ENCODE peak calls at places on chromosomes 7 and 10, in four cellular contexts. One of them, this sample, is unnamed.
A peak's percentile ranks its signal among the peaks of the same experiment; 100 is the strongest.

GRCh38 chr7:1739593-1739992 is 69.5 kb downstream of the ELFN1 start:
- DNase-seq in neural progenitor cell: no peak
- DNase-seq in mammary epithelial cell: no peak
- DNase-seq in stomach: no peak
- DNase-seq in this sample: no peak

GRCh38 chr10:5196613-5197234 is at the start of gene AKR1C4:
- DNase-seq in neural progenitor cell: no peak
- DNase-seq in mammary epithelial cell: no peak
- DNase-seq in stomach: no peak
- DNase-seq in this sample: no peak

GRCh38 chr7:124482229-124482628 is 283.4 kb downstream of the GPR37 start:
- DNase-seq in neural progenitor cell: no peak
- DNase-seq in mammary epithelial cell: no peak
- DNase-seq in stomach: no peak
- DNase-seq in this sample: no peak

GRCh38 chr7:108358553-108358952 is 97.7 kb downstream of the NRCAM start:
- DNase-seq in neural progenitor cell: no peak
- DNase-seq in mammary epithelial cell: peak; percentile 72
- DNase-seq in stomach: no peak
- DNase-seq in this sample: peak; percentile 63

GRCh38 chr10:21572578-21572977 is 38.5 kb downstream of the MLLT10 start:
- DNase-seq in neural progenitor cell: no peak
- DNase-seq in mammary epithelial cell: no peak
- DNase-seq in stomach: no peak
- DNase-seq in this sample: no peak

GRCh38 chr7:81669476-81670105 is 100.3 kb downstream of the HGF start:
- DNase-seq in neural progenitor cell: no peak
- DNase-seq in mammary epithelial cell: no peak
- DNase-seq in stomach: no peak
- DNase-seq in this sample: no peak

GRCh38 chr10:80856186-80856585 is 318.5 kb downstream of the SH2D4B start:
- DNase-seq in neural progenitor cell: no peak
- DNase-seq in mammary epithelial cell: no peak
- DNase-seq in stomach: no peak
- DNase-seq in this sample: no peak

GRCh38 chr7:75823198-75823910 is 9.7 kb upstream of the CCL24 start:
- DNase-seq in neural progenitor cell: no peak
- DNase-seq in mammary epithelial cell: no peak
- DNase-seq in stomach: no peak
- DNase-seq in this sample: no peak

GRCh38 chr10:124665558-124665957 is 78.6 kb downstream of the FAM53B start:
- DNase-seq in neural progenitor cell: no peak
- DNase-seq in mammary epithelial cell: no peak
- DNase-seq in stomach: no peak
- DNase-seq in this sample: no peak

GRCh38 chr7:1697499-1698125 is 27.5 kb downstream of the ELFN1 start:
- DNase-seq in neural progenitor cell: no peak
- DNase-seq in mammary epithelial cell: no peak
- DNase-seq in stomach: no peak
- DNase-seq in this sample: no peak

GRCh38 chr7:76428868-76429805 is 4.4 kb downstream of the ZP3 start:
- DNase-seq in neural progenitor cell: no peak
- DNase-seq in mammary epithelial cell: no peak
- DNase-seq in stomach: no peak
- DNase-seq in this sample: no peak

GRCh38 chr7:30726296-30727006 is 25.5 kb upstream of the INMT start:
- DNase-seq in neural progenitor cell: no peak
- DNase-seq in mammary epithelial cell: no peak
- DNase-seq in stomach: no peak
- DNase-seq in this sample: no peak

GRCh38 chr7:41698726-41699125 is 4.2 kb downstream of the INHBA start:
- DNase-seq in neural progenitor cell: no peak
- DNase-seq in mammary epithelial cell: peak; percentile 83
- DNase-seq in stomach: no peak
- DNase-seq in this sample: peak; percentile 63

GRCh38 chr10:16521311-16522016 is at the start of gene C1QL3:
- DNase-seq in neural progenitor cell: peak; percentile 71
- DNase-seq in mammary epithelial cell: peak; percentile 27
- DNase-seq in stomach: peak; percentile 36
- DNase-seq in this sample: no peak

GRCh38 chr10:12785338-12785934 is 216.1 kb downstream of the CCDC3 start:
- DNase-seq in neural progenitor cell: peak; percentile 45
- DNase-seq in mammary epithelial cell: no peak
- DNase-seq in stomach: no peak
- DNase-seq in this sample: no peak

GRCh38 chr7:125670926-125671572 is 741.4 kb upstream of the POT1 start:
- DNase-seq in neural progenitor cell: peak; percentile 50
- DNase-seq in mammary epithelial cell: peak; percentile 3
- DNase-seq in stomach: no peak
- DNase-seq in this sample: no peak

GRCh38 chr10:45181483-45181882 is 133.9 kb downstream of the OR13A1 start:
- DNase-seq in neural progenitor cell: no peak
- DNase-seq in mammary epithelial cell: no peak
- DNase-seq in stomach: no peak
- DNase-seq in this sample: no peak

GRCh38 chr7:129262333-129262732 is 37.5 kb downstream of the AHCYL2 start:
- DNase-seq in neural progenitor cell: no peak
- DNase-seq in mammary epithelial cell: no peak
- DNase-seq in stomach: no peak
- DNase-seq in this sample: no peak

GRCh38 chr10:33398796-33399195 is 64.3 kb upstream of the NRP1 start:
- DNase-seq in neural progenitor cell: no peak
- DNase-seq in mammary epithelial cell: no peak
- DNase-seq in stomach: no peak
- DNase-seq in this sample: no peak

GRCh38 chr7:126728967-126729366 is 523.8 kb downstream of the GRM8 start:
- DNase-seq in neural progenitor cell: no peak
- DNase-seq in mammary epithelial cell: no peak
- DNase-seq in stomach: no peak
- DNase-seq in this sample: no peak

GRCh38 chr10:120508393-120508792 is 51.4 kb downstream of the PLPP4 start:
- DNase-seq in neural progenitor cell: no peak
- DNase-seq in mammary epithelial cell: peak; percentile 98
- DNase-seq in stomach: no peak
- DNase-seq in this sample: peak; percentile 90

GRCh38 chr7:97008275-97008917 is 3.0 kb downstream of the DLX6 start:
- DNase-seq in neural progenitor cell: no peak
- DNase-seq in mammary epithelial cell: no peak
- DNase-seq in stomach: no peak
- DNase-seq in this sample: no peak

GRCh38 chr10:31751401-31752080 is 177.1 kb downstream of the ARHGAP12 start:
- DNase-seq in neural progenitor cell: no peak
- DNase-seq in mammary epithelial cell: no peak
- DNase-seq in stomach: no peak
- DNase-seq in this sample: no peak

GRCh38 chr7:35571596-35572240 is 123.2 kb downstream of the HERPUD2 start:
- DNase-seq in neural progenitor cell: no peak
- DNase-seq in mammary epithelial cell: no peak
- DNase-seq in stomach: no peak
- DNase-seq in this sample: no peak

GRCh38 chr10:132302421-132302820 is 5.3 kb downstream of the STK32C start:
- DNase-seq in neural progenitor cell: no peak
- DNase-seq in mammary epithelial cell: no peak
- DNase-seq in stomach: no peak
- DNase-seq in this sample: no peak

GRCh38 chr7:89238156-89238555 is 442.6 kb upstream of the TEX47 start:
- DNase-seq in neural progenitor cell: no peak
- DNase-seq in mammary epithelial cell: no peak
- DNase-seq in stomach: no peak
- DNase-seq in this sample: no peak

GRCh38 chr7:45157653-45158401 is at the start of gene RAMP3:
- DNase-seq in neural progenitor cell: peak; percentile 60
- DNase-seq in mammary epithelial cell: no peak
- DNase-seq in stomach: no peak
- DNase-seq in this sample: no peak

GRCh38 chr10:88986549-88987242 is 3.9 kb upstream of the FAS start:
- DNase-seq in neural progenitor cell: peak; percentile 57
- DNase-seq in mammary epithelial cell: peak; percentile 25
- DNase-seq in stomach: peak; percentile 33
- DNase-seq in this sample: no peak

GRCh38 chr10:44261296-44261695 is 123.6 kb downstream of the CXCL12 start:
- DNase-seq in neural progenitor cell: no peak
- DNase-seq in mammary epithelial cell: no peak
- DNase-seq in stomach: no peak
- DNase-seq in this sample: no peak

GRCh38 chr7:44346063-44346462 is 20.7 kb upstream of the CAMK2B start:
- DNase-seq in neural progenitor cell: no peak
- DNase-seq in mammary epithelial cell: no peak
- DNase-seq in stomach: no peak
- DNase-seq in this sample: no peak

GRCh38 chr10:121579656-121580055 is 18.6 kb downstream of the FGFR2 start:
- DNase-seq in neural progenitor cell: no peak
- DNase-seq in mammary epithelial cell: peak; percentile 72
- DNase-seq in stomach: no peak
- DNase-seq in this sample: no peak
- H3K27ac ChIP-seq in neural progenitor cell: no peak overlapping the region
- H3K27ac ChIP-seq in mammary epithelial cell: peak overlapping the region; percentile 40
- H3K27ac ChIP-seq in stomach: no peak overlapping the region
- H3K27ac ChIP-seq in this sample: peak overlapping the region; percentile 45

DNA sequence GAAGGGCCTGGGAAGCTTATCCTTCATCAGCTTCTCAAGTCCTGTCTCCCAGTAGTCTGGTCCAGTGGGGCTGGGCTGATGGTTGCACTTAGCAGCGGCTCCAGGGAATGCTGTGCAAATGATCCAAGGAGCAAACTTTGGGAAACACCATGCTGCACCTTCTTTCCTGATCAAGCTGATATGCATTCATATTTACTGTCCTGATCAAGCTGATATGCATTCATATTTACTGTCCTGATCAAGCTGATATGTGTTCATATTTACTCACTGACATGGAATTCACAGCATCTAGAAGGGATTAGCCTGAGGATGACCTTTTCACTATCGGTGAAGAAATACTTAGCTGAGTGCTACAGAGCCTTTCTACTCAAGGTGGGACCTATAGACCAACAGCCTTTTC is 330.7 kb downstream of the BMPER start:
- DNase-seq in neural progenitor cell: no peak
- DNase-seq in mammary epithelial cell: no peak
- DNase-seq in stomach: no peak
- DNase-seq in this sample: no peak
- H3K27ac ChIP-seq in neural progenitor cell: no peak overlapping the region
- H3K27ac ChIP-seq in mammary epithelial cell: no peak overlapping the region
- H3K27ac ChIP-seq in stomach: no peak overlapping the region
- H3K27ac ChIP-seq in this sample: no peak overlapping the region

DNA sequence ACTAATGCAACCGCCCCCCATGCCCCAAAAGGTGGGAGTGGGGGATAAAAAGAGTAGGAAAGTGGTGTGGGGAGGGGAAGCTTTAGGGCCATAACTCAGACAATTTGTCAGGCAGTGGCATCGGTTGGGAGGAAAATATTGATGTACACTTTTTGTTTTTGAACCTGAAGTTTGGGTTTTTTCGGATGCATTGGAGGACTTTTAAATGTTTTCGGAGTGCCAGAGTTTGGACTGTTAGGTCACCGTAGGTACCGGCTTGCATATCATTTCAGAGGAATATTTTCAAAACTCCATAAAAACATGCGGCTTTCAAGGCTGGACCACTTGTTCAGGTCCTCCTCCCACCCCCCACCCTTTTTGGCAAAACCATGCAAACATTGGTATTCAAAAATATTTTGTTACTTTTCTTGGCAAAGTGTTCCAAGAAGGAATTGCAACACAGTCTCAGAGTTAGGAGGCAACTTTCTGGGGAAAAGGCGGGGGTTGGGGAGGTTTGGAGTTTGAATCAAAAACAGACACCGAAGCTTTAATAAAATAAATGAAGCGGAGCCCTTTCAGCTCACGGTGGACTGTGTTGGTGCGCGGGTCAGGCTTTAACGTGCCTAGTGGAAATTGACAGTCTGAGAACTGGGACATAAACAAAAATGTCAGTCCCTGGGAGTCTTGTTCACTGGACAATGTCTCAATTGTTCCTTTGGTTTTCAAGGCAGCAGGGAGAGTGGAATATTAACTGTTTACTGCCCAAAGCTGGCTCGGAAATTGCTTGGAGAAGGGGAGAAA is 109.1 kb downstream of the TCF7L2 start:
- DNase-seq in neural progenitor cell: peak; percentile 49
- DNase-seq in mammary epithelial cell: peak; percentile 26
- DNase-seq in stomach: no peak
- DNase-seq in this sample: no peak
- H3K27ac ChIP-seq in neural progenitor cell: peak overlapping the region; percentile 85
- H3K27ac ChIP-seq in mammary epithelial cell: peak overlapping the region; percentile 65
- H3K27ac ChIP-seq in stomach: peak overlapping the region; percentile 82
- H3K27ac ChIP-seq in this sample: no peak overlapping the region

GRCh38 chr7:16838891-16839290 is 34.1 kb upstream of the AGR2 start:
- DNase-seq in neural progenitor cell: no peak
- DNase-seq in mammary epithelial cell: no peak
- DNase-seq in stomach: no peak
- DNase-seq in this sample: no peak
- H3K27ac ChIP-seq in neural progenitor cell: no peak overlapping the region
- H3K27ac ChIP-seq in mammary epithelial cell: no peak overlapping the region
- H3K27ac ChIP-seq in stomach: no peak overlapping the region
- H3K27ac ChIP-seq in this sample: no peak overlapping the region

DNA sequence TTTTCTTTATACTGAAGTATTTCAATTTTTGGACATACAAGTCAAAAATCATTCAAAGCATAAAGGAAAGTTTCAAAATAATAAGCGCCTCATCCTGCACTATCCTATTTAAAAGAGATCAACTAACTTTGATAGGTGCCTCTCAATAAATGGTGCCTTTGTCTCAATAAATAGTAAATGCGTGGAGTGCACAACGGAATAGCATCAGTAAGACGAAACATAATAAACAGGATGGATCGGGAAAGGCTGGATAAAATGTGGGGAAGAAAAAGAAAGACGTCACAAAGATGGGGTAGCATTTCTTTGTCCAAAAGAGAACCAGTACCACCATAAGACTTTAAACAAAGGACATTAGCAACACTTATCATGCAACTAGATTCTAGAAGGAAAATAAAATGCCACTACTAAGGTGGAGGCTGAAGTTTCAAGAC is 574 bp upstream of the PRKAR2B start:
- DNase-seq in neural progenitor cell: no peak
- DNase-seq in mammary epithelial cell: no peak
- DNase-seq in stomach: no peak
- DNase-seq in this sample: no peak
- H3K27ac ChIP-seq in neural progenitor cell: no peak overlapping the region
- H3K27ac ChIP-seq in mammary epithelial cell: no peak overlapping the region
- H3K27ac ChIP-seq in stomach: peak overlapping the region; percentile 66
- H3K27ac ChIP-seq in this sample: no peak overlapping the region

GRCh38 chr10:70285432-70285831 is 1.6 kb upstream of the NPFFR1 start:
- DNase-seq in neural progenitor cell: no peak
- DNase-seq in mammary epithelial cell: no peak
- DNase-seq in stomach: no peak
- DNase-seq in this sample: no peak
- H3K27ac ChIP-seq in neural progenitor cell: no peak overlapping the region
- H3K27ac ChIP-seq in mammary epithelial cell: no peak overlapping the region
- H3K27ac ChIP-seq in stomach: no peak overlapping the region
- H3K27ac ChIP-seq in this sample: no peak overlapping the region

GRCh38 chr10:79397575-79398303 is 47.7 kb downstream of the ZCCHC24 start:
- DNase-seq in neural progenitor cell: no peak
- DNase-seq in mammary epithelial cell: no peak
- DNase-seq in stomach: no peak
- DNase-seq in this sample: no peak
- H3K27ac ChIP-seq in neural progenitor cell: no peak overlapping the region
- H3K27ac ChIP-seq in mammary epithelial cell: no peak overlapping the region
- H3K27ac ChIP-seq in stomach: no peak overlapping the region
- H3K27ac ChIP-seq in this sample: no peak overlapping the region